ENCODE peak calls at places on chromosomes 5 and 9, in five cellular contexts. G is MCF 10A, O is DMS53, H is NCI-H774, T is tibial nerve. K is an unnamed sample.

GRCh38 chr5:78527054-78527884 is 121.3 kb downstream of the LHFPL2 start:
- DNase-seq in G (peak), O (peak), H (no peak), T (peak), K (peak)

GRCh38 chr5:80204808-80205614 is 50.8 kb downstream of the SERINC5 start:
- DNase-seq in G (no peak), O (peak), H (no peak), T (no peak), K (no peak)

GRCh38 chr9:74443036-74443750 is 53.9 kb upstream of the RORB start:
- DNase-seq in G (no peak), O (no peak), H (no peak), T (no peak), K (no peak)

GRCh38 chr9:123265833-123266232 is 2.6 kb downstream of the STRBP start:
- DNase-seq in G (no peak), O (peak), H (no peak), T (no peak), K (no peak)

GRCh38 chr5:6717687-6718086 is 4.5 kb downstream of the TENT4A start:
- DNase-seq in G (no peak), O (no peak), H (no peak), T (no peak), K (no peak)

GRCh38 chr5:83475540-83476469 is 4.3 kb downstream of the VCAN start:
- DNase-seq in G (peak), O (no peak), H (no peak), T (no peak), K (no peak)

GRCh38 chr5:134600600-134600999 is 32.0 kb downstream of the SAR1B start:
- DNase-seq in G (peak), O (no peak), H (no peak), T (no peak), K (no peak)

GRCh38 chr9:21715408-21715807 is 87.0 kb upstream of the MTAP start:
- DNase-seq in G (no peak), O (no peak), H (no peak), T (no peak), K (no peak)

GRCh38 chr9:128870128-128870940 is 11.4 kb downstream of the KYAT1 start:
- DNase-seq in G (no peak), O (no peak), H (no peak), T (no peak), K (no peak)

GRCh38 chr5:127077346-127077745 is 4.0 kb upstream of the C5orf63 start:
- DNase-seq in G (no peak), O (no peak), H (no peak), T (no peak), K (no peak)

GRCh38 chr5:22780756-22781155 is 72.4 kb downstream of the CDH12 start:
- DNase-seq in G (no peak), O (peak), H (peak), T (no peak), K (no peak)

GRCh38 chr5:177605078-177605477 is 5.1 kb downstream of the B4GALT7 start:
- DNase-seq in G (no peak), O (no peak), H (no peak), T (no peak), K (no peak)

GRCh38 chr9:93297659-93298497 is 113.9 kb downstream of the WNK2 start:
- DNase-seq in G (no peak), O (peak), H (peak), T (no peak), K (no peak)

GRCh38 chr9:107635137-107635802 is 145.7 kb upstream of the KLF4 start:
- DNase-seq in G (no peak), O (no peak), H (no peak), T (no peak), K (no peak)

GRCh38 chr9:122912671-122912963 is 506 bp downstream of the ZBTB6 start:
- DNase-seq in G (no peak), O (no peak), H (no peak), T (no peak), K (no peak)

GRCh38 chr5:127326438-127326837 is 35.8 kb downstream of the MEGF10 start:
- DNase-seq in G (no peak), O (no peak), H (no peak), T (no peak), K (no peak)

GRCh38 chr5:669842-670395 is 23.2 kb downstream of the TPPP start:
- DNase-seq in G (no peak), O (no peak), H (no peak), T (no peak), K (no peak)

GRCh38 chr9:117783828-117784227 is 79.6 kb downstream of the TLR4 start:
- DNase-seq in G (no peak), O (no peak), H (no peak), T (no peak), K (no peak)

GRCh38 chr5:82019342-82020138 is 47.7 kb downstream of the ATG10 start:
- DNase-seq in G (no peak), O (peak), H (peak), T (no peak), K (no peak)

GRCh38 chr5:18985397-18985796 is 1002.6 kb downstream of the CDH18 start:
- DNase-seq in G (no peak), O (peak), H (no peak), T (no peak), K (no peak)

GRCh38 chr5:92369587-92369986 is 986.5 kb upstream of the ARRDC3 start:
- DNase-seq in G (no peak), O (no peak), H (no peak), T (no peak), K (no peak)

GRCh38 chr9:14119694-14120514 is 194.0 kb downstream of the NFIB start:
- DNase-seq in G (peak), O (no peak), H (no peak), T (no peak), K (no peak)

GRCh38 chr5:140042551-140043507 is at the start of gene NRG2:
- DNase-seq in G (peak), O (peak), H (peak), T (peak), K (peak)

GRCh38 chr9:38058452-38059232 is 10.4 kb downstream of the SHB start:
- DNase-seq in G (no peak), O (no peak), H (no peak), T (no peak), K (no peak)

GRCh38 chr9:35867538-35867937 is 2.7 kb downstream of the OR13J1 start:
- DNase-seq in G (no peak), O (no peak), H (no peak), T (no peak), K (no peak)

GRCh38 chr9:134393582-134394280 is 67.5 kb downstream of the RXRA start:
- DNase-seq in G (no peak), O (no peak), H (no peak), T (no peak), K (no peak)

GRCh38 chr5:178208540-178209227 is 4.4 kb downstream of the HNRNPAB start:
- DNase-seq in G (no peak), O (peak), H (no peak), T (no peak), K (no peak)

GRCh38 chr9:85258823-85259370 is 482.9 kb downstream of the AGTPBP1 start:
- DNase-seq in G (peak), O (peak), H (no peak), T (peak), K (no peak)